ENCODE peak calls at places on chromosomes 4 and X, in nine cellular contexts. R is A549, O is HL-60, Z is K562, T is GM23338, U is SK-N-SH, E is Panc1, C is GM12878, J is HepG2. S is an unnamed sample.

GRCh38 chr4:80029364-80029763 is 43.7 kb downstream of the ANTXR2 start:
- DNase-seq in O (no peak), E (no peak), C (no peak), J (no peak), Z (no peak), R (no peak), U (no peak), T (no peak), S (no peak)

GRCh38 chr4:163587867-163588266 is 93.4 kb downstream of the TMA16 start:
- DNase-seq in U (peak), J (peak), R (peak), T (peak), Z (no peak), E (no peak), C (peak), O (no peak), S (no peak)

GRCh38 chr4:162682651-162683050 is 484.0 kb downstream of the NAF1 start:
- DNase-seq in C (no peak), R (peak), U (no peak), T (no peak), Z (no peak), E (no peak), O (no peak), J (no peak), S (no peak)

GRCh38 chr4:6221851-6222760 is 21.8 kb upstream of the JAKMIP1 start:
- DNase-seq in O (no peak), Z (peak), C (no peak), T (peak), U (peak), R (no peak), E (no peak), J (no peak), S (peak)

GRCh38 chrX:155071694-155072215 is 447 bp downstream of the BRCC3 start:
- DNase-seq in R (no peak), C (no peak), Z (no peak), U (no peak), T (peak), J (no peak), O (no peak), E (no peak), S (no peak)

GRCh38 chrX:65726708-65727107 is 59.3 kb downstream of the MSN start:
- DNase-seq in T (peak), E (no peak), Z (no peak), U (no peak), R (no peak), C (no peak), O (no peak), J (no peak), S (no peak)

GRCh38 chr4:140004580-140005314 is 149.2 kb downstream of the MAML3 start:
- DNase-seq in J (no peak), O (no peak), Z (no peak), E (no peak), R (no peak), C (no peak), U (peak), T (peak), S (no peak)

GRCh38 chr4:12579172-12579571 is 905.0 kb downstream of the RAB28 start:
- DNase-seq in O (no peak), R (no peak), U (no peak), Z (no peak), J (no peak), T (no peak), C (no peak), E (no peak), S (no peak)

GRCh38 chr4:176800891-176801534 is 8.3 kb upstream of the VEGFC start:
- DNase-seq in J (no peak), R (no peak), Z (no peak), U (no peak), T (no peak), E (no peak), C (no peak), O (no peak), S (no peak)

GRCh38 chr4:142095886-142096605 is 459.7 kb downstream of the IL15 start:
- DNase-seq in R (peak), Z (no peak), U (no peak), O (no peak), C (no peak), J (no peak), E (peak), T (no peak), S (peak)

GRCh38 chrX:127732709-127733108 is 319.5 kb downstream of the ACTRT1 start:
- DNase-seq in Z (no peak), O (no peak), U (no peak), J (no peak), T (no peak), E (no peak), R (no peak), C (no peak), S (no peak)

GRCh38 chr4:70515342-70516245 is 2.8 kb upstream of the AMTN start:
- DNase-seq in T (no peak), U (no peak), E (no peak), C (no peak), R (peak), Z (no peak), J (no peak), O (no peak), S (no peak)

GRCh38 chr4:141391293-141391692 is 170.6 kb downstream of the ZNF330 start:
- DNase-seq in J (no peak), O (no peak), E (no peak), R (no peak), T (no peak), Z (no peak), C (no peak), U (no peak), S (no peak)

GRCh38 chr4:188942606-188943005 is 803.4 kb downstream of the TRIML1 start:
- DNase-seq in T (no peak), O (no peak), J (no peak), Z (no peak), U (no peak), R (no peak), E (no peak), C (no peak), S (no peak)

GRCh38 chr4:166501941-166502382 is 628.9 kb downstream of the TLL1 start:
- DNase-seq in E (no peak), O (no peak), C (no peak), U (peak), Z (no peak), J (peak), R (peak), T (peak), S (peak)

GRCh38 chr4:4327652-4328121 is 37.6 kb downstream of the ZBTB49 start:
- DNase-seq in C (no peak), E (no peak), O (no peak), R (peak), T (peak), J (peak), U (peak), Z (peak), S (no peak)

GRCh38 chrX:103565197-103565596 is 20.1 kb upstream of the TCEAL4 start:
- DNase-seq in T (no peak), O (no peak), R (no peak), Z (no peak), C (no peak), E (no peak), J (no peak), U (no peak), S (no peak)

GRCh38 chr4:157290622-157291021 is 70.1 kb downstream of the GRIA2 start:
- DNase-seq in E (no peak), U (no peak), R (no peak), Z (no peak), J (no peak), O (no peak), C (no peak), T (no peak), S (no peak)

GRCh38 chr4:2785613-2786012 is 7.3 kb upstream of the SH3BP2 start:
- DNase-seq in O (peak), U (no peak), Z (no peak), C (peak), J (no peak), T (no peak), E (no peak), R (no peak), S (no peak)

GRCh38 chr4:88759039-88759631 is 61.5 kb upstream of the NAP1L5 start:
- DNase-seq in O (no peak), U (peak), Z (peak), T (peak), J (peak), C (no peak), R (no peak), E (no peak), S (no peak)

GRCh38 chr4:139762715-139763114 is 97.1 kb downstream of the MGST2 start:
- DNase-seq in O (no peak), C (no peak), E (no peak), R (no peak), Z (no peak), T (no peak), J (no peak), U (no peak), S (no peak)

GRCh38 chr4:69836321-69836720 is 23.6 kb downstream of the SULT1E1 start:
- DNase-seq in E (no peak), C (no peak), T (no peak), Z (no peak), R (no peak), J (no peak), U (no peak), O (no peak), S (no peak)

GRCh38 chr4:134610172-134610571 is 408.6 kb upstream of the PABPC4L start:
- DNase-seq in J (no peak), C (no peak), U (no peak), T (no peak), R (no peak), O (no peak), Z (no peak), E (no peak), S (no peak)

GRCh38 chr4:30402276-30402675 is 317.9 kb upstream of the PCDH7 start:
- DNase-seq in C (no peak), O (no peak), J (no peak), E (no peak), Z (no peak), U (no peak), R (no peak), T (no peak), S (no peak)

GRCh38 chr4:176149680-176150079 is 45.7 kb downstream of the SPATA4 start:
- DNase-seq in U (no peak), E (no peak), J (no peak), R (no peak), Z (no peak), O (no peak), C (no peak), T (no peak), S (no peak)

GRCh38 chr4:4625488-4625887 is 83.6 kb upstream of the STX18 start:
- DNase-seq in R (no peak), T (no peak), Z (no peak), C (no peak), U (no peak), J (no peak), E (no peak), O (no peak), S (no peak)

GRCh38 chr4:169210516-169211108 is 60.1 kb downstream of the SH3RF1 start:
- DNase-seq in U (no peak), E (no peak), C (peak), J (no peak), Z (no peak), O (no peak), T (no peak), R (no peak), S (no peak)

GRCh38 chr4:86557526-86557925 is 36.6 kb upstream of the PTPN13 start:
- DNase-seq in Z (no peak), C (no peak), R (no peak), E (no peak), U (no peak), J (no peak), O (no peak), T (no peak), S (no peak)

GRCh38 chr4:85688055-85688740 is 213.2 kb downstream of the ARHGAP24 start:
- DNase-seq in U (no peak), Z (no peak), T (no peak), R (no peak), J (no peak), E (no peak), O (no peak), C (no peak), S (no peak)

GRCh38 chr4:2534904-2535385 is 1.5 kb upstream of the FAM193A start:
- DNase-seq in O (no peak), T (no peak), C (no peak), Z (no peak), R (peak), E (no peak), J (peak), U (peak), S (no peak)

GRCh38 chrX:83278988-83279387 is 229.1 kb upstream of the POU3F4 start:
- DNase-seq in U (no peak), O (no peak), R (no peak), T (no peak), J (no peak), E (no peak), Z (no peak), C (no peak), S (no peak)

GRCh38 chrX:20519077-20519617 is 252.4 kb upstream of the RPS6KA3 start:
- DNase-seq in U (no peak), C (no peak), R (no peak), Z (no peak), T (no peak), O (no peak), E (no peak), J (no peak), S (no peak)

GRCh38 chrX:48966796-48967579 is 4.7 kb downstream of the KCND1 start:
- DNase-seq in Z (no peak), U (no peak), C (no peak), T (no peak), R (no peak), J (no peak), O (no peak), E (no peak), S (no peak)

GRCh38 chr4:23039813-23040212 is 347.1 kb downstream of the GBA3 start:
- DNase-seq in T (no peak), Z (no peak), R (no peak), E (no peak), C (no peak), J (no peak), O (no peak), U (no peak), S (no peak)

DNA sequence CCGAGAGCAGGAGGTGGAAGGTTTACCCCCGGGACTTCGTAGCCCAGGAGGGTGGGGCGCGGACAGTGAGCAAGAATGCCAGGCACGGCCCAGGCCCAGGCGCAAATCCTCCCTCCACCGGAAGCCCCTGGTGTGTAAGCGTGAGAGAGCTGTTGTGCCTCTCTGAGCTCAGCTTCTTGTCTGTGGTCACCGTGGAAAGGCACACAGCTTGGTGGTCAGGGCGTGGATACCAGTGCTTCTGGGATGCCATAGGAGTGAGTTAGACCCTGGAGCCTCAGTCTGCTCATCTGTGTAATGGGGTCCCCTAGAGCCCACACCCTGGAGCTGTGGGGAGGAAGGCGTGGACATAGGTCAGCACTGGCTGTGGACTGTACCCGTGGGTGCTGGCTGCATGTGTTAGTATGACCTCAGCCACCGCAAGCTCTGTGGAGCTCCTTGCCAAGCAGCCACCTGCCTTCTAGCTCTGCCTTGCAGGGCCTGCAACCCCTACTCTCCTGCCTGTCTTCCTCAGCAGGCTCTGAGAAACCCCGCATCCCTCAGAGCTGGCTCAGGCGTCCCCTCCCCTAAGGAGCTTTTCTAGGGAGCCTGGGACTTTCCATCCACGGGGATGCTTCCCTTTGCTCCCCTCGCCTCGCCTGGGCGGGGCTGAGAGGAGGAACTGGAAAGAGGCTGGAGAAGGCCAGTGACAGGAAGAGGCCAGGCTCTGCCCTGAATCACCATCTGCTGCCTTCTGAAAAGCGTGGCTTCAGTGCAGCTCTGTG is 28.0 kb upstream of the AFAP1 start:
- DNase-seq in C (no peak), J (no peak), E (no peak), O (no peak), T (no peak), Z (no peak), R (no peak), U (no peak), S (no peak)
- TF ChIP-seq REST in C (no peak), J (no peak), E (no peak), O (no peak), T (no peak), Z (no peak), R (no peak), U (no peak), S (no peak)

GRCh38 chrX:56766554-56767412 is 37.7 kb downstream of the NBDY start:
- DNase-seq in T (no peak), O (no peak), J (no peak), Z (no peak), E (no peak), R (no peak), U (peak), C (no peak), S (no peak)
- TF ChIP-seq REST in T (no peak), O (no peak), J (no peak), Z (no peak), E (no peak), R (no peak), U (no peak), C (no peak), S (no peak)

GRCh38 chr4:16113741-16114140 is 29.9 kb upstream of the PROM1 start:
- DNase-seq in R (no peak), J (no peak), U (no peak), T (no peak), Z (no peak), O (no peak), E (no peak), C (no peak), S (no peak)
- TF ChIP-seq REST in R (no peak), J (no peak), U (no peak), T (no peak), Z (no peak), O (no peak), E (no peak), C (no peak), S (no peak)

GRCh38 chr4:963276-964225 is 9.8 kb downstream of the DGKQ start:
- DNase-seq in J (no peak), R (no peak), U (no peak), C (no peak), O (no peak), T (no peak), Z (no peak), E (no peak), S (no peak)

GRCh38 chr4:960736-961650 is 12.4 kb downstream of the DGKQ start:
- DNase-seq in U (peak), R (no peak), T (no peak), E (no peak), O (no peak), Z (no peak), C (no peak), J (no peak), S (no peak)

GRCh38 chr4:960140-960735 is 13.1 kb downstream of the DGKQ start:
- DNase-seq in U (peak), O (no peak), E (no peak), R (no peak), T (no peak), Z (no peak), C (no peak), J (no peak), S (no peak)

GRCh38 chr4:962231-963208 is 10.8 kb downstream of the DGKQ start:
- DNase-seq in O (no peak), E (no peak), T (no peak), Z (no peak), R (no peak), C (no peak), U (no peak), J (no peak), S (no peak)

GRCh38 chr4:961651-962230 is 11.6 kb downstream of the DGKQ start:
- DNase-seq in J (no peak), R (no peak), U (no peak), E (no peak), O (no peak), T (no peak), Z (no peak), C (no peak), S (no peak)
- TF ChIP-seq REST in J (no peak), R (no peak), U (no peak), E (no peak), O (no peak), T (no peak), Z (no peak), C (no peak), S (no peak)

DNA sequence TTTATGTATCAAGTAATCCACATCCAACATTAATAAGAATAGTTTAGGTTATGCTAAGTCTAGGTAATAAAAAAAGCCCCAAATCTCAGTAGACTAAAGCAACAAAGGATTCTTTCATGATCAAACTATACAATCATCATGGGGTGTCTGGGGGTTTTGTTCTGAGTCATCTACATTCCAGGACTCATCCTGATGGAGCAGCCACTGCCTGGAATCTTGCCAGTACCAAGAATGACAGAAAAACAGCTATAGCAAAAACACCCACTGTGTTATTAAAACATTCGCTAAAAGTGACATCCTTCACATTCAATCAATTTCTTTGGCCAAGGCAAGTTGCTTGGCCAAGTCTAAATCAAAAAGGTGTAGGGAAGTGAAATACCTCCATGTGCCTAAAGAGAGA is 3.9 kb upstream of the ARHGEF38 start:
- DNase-seq in E (no peak), R (peak), Z (no peak), U (no peak), C (no peak), J (no peak), O (no peak), T (no peak), S (no peak)
- TF ChIP-seq REST in E (no peak), R (no peak), Z (no peak), U (no peak), C (no peak), J (no peak), O (no peak), T (no peak), S (no peak)

DNA sequence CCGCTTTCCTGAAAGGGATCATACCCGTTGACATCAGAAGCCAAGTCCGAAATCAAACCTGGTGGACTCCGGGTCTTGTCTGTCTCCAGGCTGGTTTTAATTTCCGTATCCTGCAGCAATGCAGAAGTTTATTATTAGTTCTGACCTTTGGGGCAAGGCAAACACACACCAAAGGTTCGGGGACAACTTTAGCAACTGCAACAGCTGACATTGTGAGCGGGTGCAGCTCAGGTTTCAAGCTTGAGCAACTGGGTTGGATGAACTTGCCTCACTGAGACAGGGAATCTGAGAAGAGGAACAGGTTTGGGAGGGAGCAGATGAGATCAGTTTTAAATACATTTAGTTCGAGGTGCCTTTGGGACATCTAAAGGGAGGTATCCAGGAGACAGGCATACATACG is 110.7 kb downstream of the GNL3L start:
- DNase-seq in O (no peak), T (peak), R (no peak), U (no peak), Z (no peak), J (peak), C (no peak), E (no peak), S (no peak)
- TF ChIP-seq REST in O (no peak), T (no peak), R (no peak), U (no peak), Z (no peak), J (no peak), C (no peak), E (no peak), S (no peak)

DNA sequence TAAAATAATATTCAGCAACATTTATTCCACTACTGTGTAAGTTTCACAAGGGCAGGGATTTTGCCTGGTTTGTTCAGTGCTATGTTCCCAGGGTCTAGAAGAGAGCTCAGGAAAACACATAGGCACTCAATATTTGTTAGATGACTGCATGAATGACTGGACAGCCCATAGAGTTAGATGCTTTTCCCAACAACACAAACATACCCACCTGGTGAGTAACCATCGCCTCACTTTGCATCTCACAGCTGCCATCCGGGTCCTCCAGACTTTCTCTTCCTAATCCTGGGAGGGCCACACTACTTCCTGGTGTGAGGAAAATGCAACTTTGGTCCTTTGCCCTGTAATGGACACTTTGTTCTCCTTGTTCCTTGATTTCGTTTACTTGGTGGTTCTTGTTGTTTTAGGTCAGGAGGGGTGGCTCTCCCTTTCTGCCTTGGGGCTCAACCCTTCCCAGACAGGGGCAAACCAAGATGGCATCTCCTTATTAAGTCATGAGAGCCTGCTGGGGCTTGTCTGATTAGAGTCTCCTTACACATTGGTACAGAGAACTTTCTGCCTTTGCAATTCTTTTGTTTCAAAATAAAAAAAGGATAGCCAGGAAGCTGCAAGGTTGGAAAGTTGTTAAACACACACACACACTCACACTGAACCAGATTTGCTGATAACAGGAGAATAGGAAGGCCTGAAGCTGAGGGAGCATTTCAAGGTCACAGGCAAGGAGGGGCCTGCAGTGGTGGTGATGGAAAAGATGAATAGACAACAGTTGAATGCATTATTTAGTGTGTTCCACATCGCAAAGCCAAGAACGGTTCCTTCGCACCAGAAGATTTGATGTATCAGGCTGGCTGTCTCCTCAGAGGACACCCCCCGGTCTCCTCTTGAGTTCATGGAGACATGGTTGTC is 190.6 kb downstream of the MID1IP1 start:
- DNase-seq in Z (no peak), R (no peak), U (no peak), C (no peak), O (no peak), J (no peak), T (no peak), E (no peak), S (no peak)
- TF ChIP-seq REST in Z (no peak), R (no peak), U (no peak), C (no peak), O (no peak), J (no peak), T (no peak), E (no peak), S (no peak)

S was measured in HCT116.